ENCODE peak calls at places on chromosomes 13 and 19, in eight cellular contexts. G is epithelial cell of esophagus, F is Calu3, V is AG04450, Y is SK-N-SH, T is BJ, L is body of pancreas, P is endothelial cell. O is an unnamed sample.
A peak's percentile ranks its signal among the peaks of the same experiment; 100 is the strongest.

GRCh38 chr19:23698711-23699520 is 11.9 kb upstream of the ZNF675 start:
- DNase-seq in F (no peak), G (peak; percentile 68), L (peak; percentile 18), T (no peak), V (no peak), P (no peak), Y (peak; percentile 42), O (no peak)

GRCh38 chr19:39563408-39563807 is 23.4 kb upstream of the EID2 start:
- DNase-seq in G (peak; percentile 67), F (peak; percentile 47), L (no peak), T (no peak), Y (no peak), P (no peak), V (no peak), O (no peak)

GRCh38 chr19:2574478-2574931 is 98.6 kb downstream of the GADD45B start:
- DNase-seq in L (no peak), G (no peak), Y (no peak), V (no peak), F (no peak), T (no peak), P (no peak), O (no peak)

GRCh38 chr19:35389192-35389861 is 18.5 kb downstream of the GPR42 start:
- DNase-seq in G (peak; percentile 4), L (no peak), F (no peak), V (no peak), T (no peak), Y (no peak), P (no peak), O (no peak)

GRCh38 chr13:77022341-77022740 is 4.6 kb downstream of the FBXL3 start:
- DNase-seq in Y (no peak), P (no peak), L (no peak), T (no peak), F (no peak), V (no peak), G (peak; percentile 24), O (no peak)

GRCh38 chr19:11265785-11266236 is 3.5 kb upstream of the DOCK6 start:
- DNase-seq in P (no peak), T (no peak), F (peak; percentile 91), V (no peak), L (peak; percentile 93), G (peak; percentile 97), Y (no peak), O (no peak)

GRCh38 chr13:60623131-60623530 is 226.1 kb downstream of the TDRD3 start:
- DNase-seq in Y (no peak), L (no peak), V (no peak), F (no peak), P (no peak), T (no peak), G (no peak), O (no peak)

GRCh38 chr13:106052200-106052767 is 483.2 kb downstream of the EFNB2 start:
- DNase-seq in P (no peak), F (no peak), Y (peak; percentile 20), T (no peak), V (peak; percentile 3), L (no peak), G (no peak), O (no peak)

GRCh38 chr19:801861-802496 is 4.7 kb downstream of the PTBP1 start:
- DNase-seq in V (no peak), P (no peak), T (no peak), L (no peak), G (peak; percentile 41), F (no peak), Y (no peak), O (no peak)

GRCh38 chr13:43005460-43006236 is 13.6 kb upstream of the EPSTI1 start:
- DNase-seq in V (no peak), F (no peak), G (peak; percentile 27), T (no peak), P (no peak), Y (no peak), L (no peak), O (no peak)

GRCh38 chr13:27663947-27664346 is 42.3 kb downstream of the POLR1D start:
- DNase-seq in F (no peak), L (no peak), T (no peak), G (peak; percentile 29), V (no peak), P (no peak), Y (no peak), O (no peak)

GRCh38 chr13:27666951-27667350 is 45.3 kb downstream of the POLR1D start:
- DNase-seq in T (no peak), Y (no peak), P (no peak), V (no peak), G (no peak), F (no peak), L (no peak), O (no peak)

GRCh38 chr13:27662738-27663470 is 41.2 kb downstream of the POLR1D start:
- DNase-seq in T (no peak), L (no peak), F (no peak), Y (no peak), P (no peak), V (no peak), G (peak; percentile 59), O (no peak)

GRCh38 chr13:27665761-27666160 is 44.1 kb downstream of the POLR1D start:
- DNase-seq in T (no peak), L (no peak), Y (no peak), P (no peak), V (no peak), F (no peak), G (no peak), O (no peak)

GRCh38 chr13:27665333-27665732 is 43.6 kb downstream of the POLR1D start:
- DNase-seq in F (no peak), V (no peak), L (no peak), T (no peak), G (peak; percentile 33), Y (no peak), P (no peak), O (no peak)
- TF ChIP-seq CTCF in F (no peak), V (peak; percentile 41), L (no peak), T (peak; percentile 31), G (peak; percentile 52), Y (peak; percentile 38), P (no peak), O (no peak)

GRCh38 chr19:54415901-54416621 is 797 bp downstream of the TTYH1 start:
- DNase-seq in P (no peak), T (no peak), V (no peak), F (no peak), Y (no peak), L (no peak), G (no peak), O (no peak)

GRCh38 chr19:54412877-54413276 is 2.4 kb upstream of the TTYH1 start:
- DNase-seq in T (no peak), V (no peak), F (no peak), G (no peak), Y (no peak), P (no peak), L (no peak), O (no peak)

GRCh38 chr19:54414156-54414555 is 1.1 kb upstream of the TTYH1 start:
- DNase-seq in T (no peak), V (no peak), P (no peak), G (no peak), Y (no peak), F (no peak), L (no peak), O (no peak)

GRCh38 chr19:54416695-54417491 is 1.6 kb downstream of the TTYH1 start:
- DNase-seq in F (no peak), L (no peak), T (no peak), P (no peak), V (no peak), G (no peak), Y (no peak), O (no peak)

DNA sequence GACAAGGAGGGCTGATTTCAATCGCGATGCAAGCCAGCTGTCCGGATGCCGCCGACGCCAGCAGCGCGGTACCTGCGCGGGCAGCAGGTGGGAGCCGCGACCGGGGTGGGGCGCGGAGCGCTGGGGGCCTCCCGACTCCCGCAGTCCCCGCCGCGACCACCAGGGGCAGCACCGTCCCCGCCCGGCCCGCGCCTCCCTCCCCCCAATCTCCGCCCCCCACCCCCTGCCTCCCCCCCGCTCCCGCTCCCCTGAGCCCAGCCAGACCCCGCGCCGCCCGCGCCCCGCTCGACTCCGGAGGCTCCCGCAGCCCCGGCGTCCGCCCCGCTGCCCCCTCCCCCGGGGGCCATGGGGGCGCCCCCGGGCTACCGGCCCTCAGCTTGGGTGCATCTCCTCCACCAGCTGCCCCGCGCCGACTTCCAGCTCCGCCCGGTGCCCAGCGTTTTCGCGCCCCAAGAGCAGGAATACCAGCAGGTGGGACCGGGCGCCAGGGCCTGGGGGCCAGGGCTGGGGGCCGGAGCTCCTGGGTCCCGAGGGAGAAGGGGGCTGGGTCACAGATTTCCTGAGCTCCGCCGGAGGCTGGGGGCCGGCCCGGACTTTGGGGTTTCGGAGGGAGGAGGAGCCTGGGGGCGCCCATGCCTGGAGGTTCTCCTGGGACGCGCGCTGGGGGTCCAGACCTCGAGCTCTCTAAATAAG is at the start of gene TTYH1:
- DNase-seq in G (no peak), T (no peak), V (no peak), Y (peak; percentile 88), P (peak; percentile 44), F (no peak), L (no peak), O (peak; percentile 68)
- TF ChIP-seq CTCF in G (no peak), T (no peak), V (no peak), Y (peak; percentile 33), P (peak; percentile 90), F (peak; percentile 69), L (peak; percentile 42), O (no peak)

DNA sequence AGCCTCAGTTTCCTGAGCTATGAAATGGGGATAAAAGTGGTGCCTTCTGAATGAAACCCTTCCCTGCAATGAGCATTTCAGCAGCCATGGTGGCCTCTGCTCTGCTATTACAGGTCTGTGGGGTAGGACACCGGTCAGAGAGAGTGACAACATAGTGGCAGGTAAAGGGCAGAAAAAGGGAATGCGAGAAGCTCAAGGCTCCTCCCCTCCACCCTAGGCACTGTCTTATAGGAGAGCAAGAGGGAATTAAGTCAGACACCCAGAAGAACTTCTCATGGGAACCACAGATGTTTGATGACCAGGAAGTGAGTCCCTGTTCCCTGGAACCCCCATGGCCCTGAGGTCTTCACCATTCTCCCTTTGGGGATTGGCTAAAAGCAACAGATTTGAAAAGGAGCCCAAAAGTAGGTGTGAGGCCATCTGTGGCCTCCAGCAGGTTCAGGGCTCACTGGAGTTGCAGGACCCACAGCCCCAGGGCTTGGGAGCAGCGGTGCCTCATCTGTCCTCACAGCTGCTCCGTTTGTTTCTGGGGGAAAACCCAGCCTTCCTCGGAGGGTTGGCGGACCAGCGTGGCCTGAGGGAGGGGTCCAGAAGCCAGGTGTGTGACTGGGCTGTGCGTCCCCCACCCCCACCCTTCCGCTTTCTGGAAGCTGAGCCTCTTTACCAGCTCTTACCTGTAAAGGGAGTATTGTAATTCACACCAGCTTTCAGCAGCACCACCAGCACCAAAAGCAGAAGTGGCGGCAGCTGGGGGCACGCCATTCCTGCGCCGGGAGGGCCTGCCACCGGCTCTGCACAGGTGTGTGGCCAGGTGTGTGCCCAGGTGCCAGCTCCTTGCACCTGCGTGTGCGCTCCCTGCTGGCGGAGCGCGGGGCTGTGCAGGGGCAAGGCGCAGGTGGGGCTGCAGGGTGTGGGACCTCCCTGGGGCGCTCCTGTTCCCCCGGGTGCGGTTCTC is 19.4 kb downstream of the IQCN start:
- DNase-seq in F (peak; percentile 39), Y (no peak), T (no peak), V (no peak), G (no peak), P (no peak), L (peak; percentile 60), O (no peak)
- TF ChIP-seq CTCF in F (peak; percentile 21), Y (no peak), T (peak; percentile 5), V (no peak), G (peak; percentile 49), P (no peak), L (peak; percentile 44), O (peak; percentile 5)

DNA sequence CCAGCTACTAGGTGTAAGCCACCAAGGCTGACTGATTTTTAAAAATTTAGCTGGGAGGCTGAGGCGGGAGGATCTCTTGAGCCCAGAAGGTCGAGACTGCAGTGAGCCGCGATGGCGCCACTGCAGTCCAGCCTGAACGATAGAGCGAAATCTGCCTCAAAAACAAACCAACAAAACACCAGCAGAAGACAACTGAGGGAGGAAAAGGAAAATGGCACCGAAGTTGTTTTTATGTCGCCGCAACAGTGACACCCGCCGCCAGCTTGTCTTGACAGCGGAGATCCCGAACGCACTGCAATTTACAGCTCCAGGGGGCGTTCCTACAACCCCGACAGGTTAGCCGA is 298 bp upstream of the FAM98C start:
- DNase-seq in P (no peak), V (no peak), T (no peak), L (no peak), G (no peak), Y (no peak), F (no peak), O (no peak)
- TF ChIP-seq CTCF in P (no peak), V (no peak), T (no peak), L (no peak), G (no peak), Y (no peak), F (no peak), O (no peak)